ENCODE peak calls at places on chromosomes 13 and 19, in six cellular contexts. W, R, E, B, D and H are unnamed samples.

GRCh38 chr19:30669329-30670010 is 297.3 kb downstream of the ZNF536 start:
- DNase-seq in W (no peak), R (peak), E (peak), B (peak), D (peak), H (peak)

GRCh38 chr13:101157261-101157660 is 259.0 kb downstream of the NALCN start:
- DNase-seq in W (no peak), R (no peak), E (no peak), B (no peak), D (no peak), H (no peak)

GRCh38 chr13:32278456-32278855 is 36.7 kb downstream of the ZAR1L start:
- DNase-seq in W (no peak), R (no peak), E (no peak), B (no peak), D (no peak), H (no peak)

GRCh38 chr13:23889598-23890224 is 511 bp upstream of the MIPEP start:
- DNase-seq in W (no peak), R (no peak), E (no peak), B (no peak), D (no peak), H (no peak)

GRCh38 chr19:28294395-28294794 is 918.6 kb downstream of the UQCRFS1 start:
- DNase-seq in W (no peak), R (no peak), E (no peak), B (no peak), D (no peak), H (no peak)

GRCh38 chr13:40087021-40088002 is 431.9 kb downstream of the COG6 start:
- DNase-seq in W (no peak), R (no peak), E (no peak), B (no peak), D (no peak), H (no peak)

GRCh38 chr13:36559388-36559787 is 114.4 kb upstream of the SERTM1 start:
- DNase-seq in W (no peak), R (no peak), E (no peak), B (no peak), D (no peak), H (no peak)

GRCh38 chr13:113930711-113931637 is 42.9 kb downstream of the C13orf46 start:
- DNase-seq in W (no peak), R (no peak), E (peak), B (peak), D (peak), H (peak)

GRCh38 chr19:6318772-6319171 is 14.6 kb downstream of the ACER1 start:
- DNase-seq in W (no peak), R (no peak), E (no peak), B (peak), D (no peak), H (no peak)

GRCh38 chr13:73860501-73860900 is 273.7 kb downstream of the KLF12 start:
- DNase-seq in W (no peak), R (no peak), E (no peak), B (no peak), D (no peak), H (no peak)

GRCh38 chr13:79988573-79988972 is 352.4 kb downstream of the SPRY2 start:
- DNase-seq in W (no peak), R (no peak), E (no peak), B (no peak), D (no peak), H (no peak)

GRCh38 chr13:91988331-91988730 is 589.9 kb downstream of the GPC5 start:
- DNase-seq in W (no peak), R (no peak), E (no peak), B (no peak), D (no peak), H (no peak)